ENCODE peak calls at places on chromosomes 6 and 20, in eight cellular contexts. P is NCI-H2029 treated with DMSO at 0.1 percent for 48 hours, S is HS-27A, Y is mesenchymal stem cell, A is AG08395, G is LoVo, V is ascending aorta, U is NCI-H774. M is an unnamed sample.

GRCh38 chr6:99592900-99593299 is 13.7 kb upstream of the PRDM13 start:
- DNase-seq in P (no peak), S (no peak), Y (no peak), A (peak), G (no peak), V (no peak), U (no peak), M (no peak)

GRCh38 chr6:159094444-159095252 is 49.9 kb upstream of the TAGAP start:
- DNase-seq in P (no peak), S (no peak), Y (no peak), A (no peak), G (no peak), V (no peak), U (no peak), M (no peak)

GRCh38 chr20:63317601-63318291 is 24.8 kb downstream of the COL20A1 start:
- DNase-seq in P (no peak), S (no peak), Y (no peak), A (no peak), G (no peak), V (peak), U (no peak), M (no peak)

GRCh38 chr6:6986373-6986772 is 121.4 kb upstream of the RREB1 start:
- DNase-seq in P (no peak), S (no peak), Y (no peak), A (no peak), G (no peak), V (no peak), U (no peak), M (no peak)

GRCh38 chr20:19048898-19049889 is 163.2 kb upstream of the SLC24A3 start:
- DNase-seq in P (no peak), S (no peak), Y (no peak), A (no peak), G (no peak), V (no peak), U (no peak), M (no peak)

GRCh38 chr6:144585217-144585814 is 300.2 kb downstream of the UTRN start:
- DNase-seq in P (peak), S (peak), Y (peak), A (peak), G (peak), V (no peak), U (peak), M (peak)

GRCh38 chr20:9903048-9903651 is 64.3 kb upstream of the PAK5 start:
- DNase-seq in P (peak), S (no peak), Y (peak), A (no peak), G (no peak), V (no peak), U (no peak), M (no peak)

GRCh38 chr6:113824411-113824810 is 32.7 kb upstream of the MARCKS start:
- DNase-seq in P (peak), S (no peak), Y (no peak), A (no peak), G (no peak), V (no peak), U (no peak), M (no peak)

GRCh38 chr6:126293891-126294524 is 45.9 kb upstream of the CENPW start:
- DNase-seq in P (no peak), S (no peak), Y (no peak), A (no peak), G (no peak), V (no peak), U (no peak), M (no peak)

GRCh38 chr20:4765681-4766080 is 44.0 kb downstream of the PRND start:
- DNase-seq in P (no peak), S (no peak), Y (no peak), A (no peak), G (no peak), V (no peak), U (no peak), M (no peak)

GRCh38 chr6:1129141-1129540 is 182.8 kb upstream of the FOXQ1 start:
- DNase-seq in P (no peak), S (no peak), Y (peak), A (peak), G (no peak), V (no peak), U (no peak), M (no peak)

GRCh38 chr20:5118220-5119142 is 1.3 kb downstream of the PCNA start:
- DNase-seq in P (no peak), S (no peak), Y (peak), A (no peak), G (no peak), V (no peak), U (no peak), M (no peak)

GRCh38 chr6:122653094-122653493 is 42.9 kb downstream of the PKIB start:
- DNase-seq in P (no peak), S (peak), Y (no peak), A (no peak), G (peak), V (no peak), U (no peak), M (no peak)

GRCh38 chr6:166655251-166655650 is 28.2 kb upstream of the RPS6KA2 start:
- DNase-seq in P (no peak), S (no peak), Y (no peak), A (no peak), G (no peak), V (no peak), U (peak), M (peak)

GRCh38 chr20:56361888-56362287 is 3.1 kb downstream of the FAM210B start:
- DNase-seq in P (no peak), S (no peak), Y (no peak), A (no peak), G (no peak), V (no peak), U (no peak), M (no peak)

GRCh38 chr6:12279322-12280098 is 10.7 kb upstream of the EDN1 start:
- DNase-seq in P (no peak), S (no peak), Y (no peak), A (peak), G (no peak), V (no peak), U (no peak), M (peak)

GRCh38 chr20:20295621-20296498 is 72.0 kb upstream of the INSM1 start:
- DNase-seq in P (no peak), S (no peak), Y (no peak), A (no peak), G (no peak), V (no peak), U (no peak), M (no peak)

GRCh38 chr20:63448050-63448449 is 24.4 kb downstream of the KCNQ2 start:
- DNase-seq in P (no peak), S (no peak), Y (no peak), A (no peak), G (no peak), V (no peak), U (no peak), M (no peak)

GRCh38 chr6:126344181-126344580 is 4.3 kb downstream of the CENPW start:
- DNase-seq in P (no peak), S (no peak), Y (no peak), A (no peak), G (no peak), V (no peak), U (no peak), M (no peak)

GRCh38 chr6:14796974-14797762 is 448.7 kb upstream of the JARID2 start:
- DNase-seq in P (no peak), S (no peak), Y (no peak), A (no peak), G (no peak), V (no peak), U (no peak), M (no peak)

GRCh38 chr6:85006362-85006761 is 242.0 kb upstream of the TBX18 start:
- DNase-seq in P (no peak), S (no peak), Y (peak), A (no peak), G (no peak), V (no peak), U (peak), M (no peak)

GRCh38 chr20:62065669-62066338 is at the start of gene TAF4:
- DNase-seq in P (peak), S (peak), Y (peak), A (peak), G (peak), V (peak), U (peak), M (no peak)

GRCh38 chr6:42629845-42630244 is 66.0 kb downstream of the UBR2 start:
- DNase-seq in P (no peak), S (no peak), Y (no peak), A (no peak), G (no peak), V (no peak), U (no peak), M (no peak)

GRCh38 chr20:46351357-46352058 is 43.2 kb upstream of the CDH22 start:
- DNase-seq in P (no peak), S (no peak), Y (no peak), A (no peak), G (no peak), V (no peak), U (no peak), M (no peak)

GRCh38 chr6:33742837-33743236 is 3.9 kb downstream of the IP6K3 start:
- DNase-seq in P (no peak), S (no peak), Y (no peak), A (no peak), G (no peak), V (no peak), U (no peak), M (no peak)

GRCh38 chr6:18302561-18303439 is 38.5 kb upstream of the DEK start:
- DNase-seq in P (no peak), S (no peak), Y (no peak), A (no peak), G (no peak), V (no peak), U (no peak), M (no peak)

GRCh38 chr20:9072741-9073310 is 3.9 kb downstream of the PLCB4 start:
- DNase-seq in P (no peak), S (no peak), Y (peak), A (no peak), G (no peak), V (no peak), U (no peak), M (no peak)

GRCh38 chr20:23445596-23446217 is 6.2 kb downstream of the CSTL1 start:
- DNase-seq in P (no peak), S (peak), Y (peak), A (peak), G (no peak), V (no peak), U (no peak), M (no peak)

GRCh38 chr6:2976571-2977085 is 5.3 kb upstream of the SERPINB6 start:
- DNase-seq in P (no peak), S (no peak), Y (peak), A (peak), G (no peak), V (no peak), U (no peak), M (no peak)

GRCh38 chr6:106381871-106382270 is 21.4 kb downstream of the CRYBG1 start:
- DNase-seq in P (peak), S (no peak), Y (no peak), A (peak), G (peak), V (no peak), U (peak), M (no peak)

GRCh38 chr20:6623989-6624388 is 143.5 kb upstream of the BMP2 start:
- DNase-seq in P (no peak), S (no peak), Y (no peak), A (no peak), G (no peak), V (no peak), U (no peak), M (no peak)

GRCh38 chr6:133553652-133554051 is 312.5 kb downstream of the EYA4 start:
- DNase-seq in P (no peak), S (peak), Y (peak), A (peak), G (peak), V (no peak), U (peak), M (peak)

GRCh38 chr20:48359692-48360337 is 468.0 kb downstream of the PREX1 start:
- DNase-seq in P (no peak), S (no peak), Y (no peak), A (no peak), G (no peak), V (peak), U (no peak), M (no peak)

GRCh38 chr20:50338479-50339195 is 148.0 kb downstream of the CEBPB start:
- DNase-seq in P (no peak), S (no peak), Y (peak), A (peak), G (no peak), V (no peak), U (no peak), M (no peak)

GRCh38 chr6:147559016-147559415 is 50.5 kb downstream of the SAMD5 start:
- DNase-seq in P (no peak), S (no peak), Y (no peak), A (no peak), G (peak), V (no peak), U (no peak), M (no peak)

GRCh38 chr6:68559052-68559451 is 76.0 kb upstream of the ADGRB3 start:
- DNase-seq in P (peak), S (no peak), Y (no peak), A (no peak), G (no peak), V (no peak), U (peak), M (no peak)

GRCh38 chr6:7914311-7914710 is 3.7 kb upstream of the TXNDC5 start:
- DNase-seq in P (no peak), S (no peak), Y (no peak), A (no peak), G (no peak), V (no peak), U (no peak), M (no peak)